ENCODE peak calls at places on chromosomes 13 and 19, in ten cellular contexts. One of them, this sample, is unnamed.

GRCh38 chr19:44401108-44401786 is at the start of gene ZNF285:
- DNase-seq in IMR-90: peak; percentile 95
- DNase-seq in ovary: peak; percentile 92
- DNase-seq in heart left ventricle: peak; percentile 95
- DNase-seq in adrenal gland: peak; percentile 96
- DNase-seq in brain microvascular endothelial cell: peak; percentile 92
- DNase-seq in thyroid gland: peak; percentile 96
- DNase-seq in tibial nerve: peak; percentile 80
- DNase-seq in PC-3: peak; percentile 48
- DNase-seq in left ventricle myocardium inferior: peak; percentile 96
- DNase-seq in this sample: peak; percentile 71

GRCh38 chr19:18023596-18024212 is 15.7 kb downstream of the ARRDC2 start:
- DNase-seq in adrenal gland: peak; percentile 80
- DNase-seq in tibial nerve: peak; percentile 96
- DNase-seq in heart left ventricle: peak; percentile 95
- DNase-seq in ovary: no peak
- DNase-seq in IMR-90: no peak
- DNase-seq in brain microvascular endothelial cell: peak; percentile 87
- DNase-seq in left ventricle myocardium inferior: peak; percentile 92
- DNase-seq in thyroid gland: peak; percentile 60
- DNase-seq in PC-3: no peak
- DNase-seq in this sample: peak; percentile 93

GRCh38 chr19:10431943-10432735 is 11.8 kb downstream of the PDE4A start:
- DNase-seq in PC-3: peak; percentile 42
- DNase-seq in tibial nerve: peak; percentile 51
- DNase-seq in ovary: no peak
- DNase-seq in brain microvascular endothelial cell: no peak
- DNase-seq in IMR-90: no peak
- DNase-seq in thyroid gland: peak; percentile 69
- DNase-seq in heart left ventricle: peak; percentile 68
- DNase-seq in left ventricle myocardium inferior: peak; percentile 80
- DNase-seq in adrenal gland: peak; percentile 65
- DNase-seq in this sample: peak; percentile 64

GRCh38 chr13:85132986-85133385 is 666.2 kb downstream of the SLITRK6 start:
- DNase-seq in tibial nerve: no peak
- DNase-seq in brain microvascular endothelial cell: no peak
- DNase-seq in left ventricle myocardium inferior: no peak
- DNase-seq in heart left ventricle: no peak
- DNase-seq in PC-3: no peak
- DNase-seq in IMR-90: no peak
- DNase-seq in adrenal gland: no peak
- DNase-seq in ovary: no peak
- DNase-seq in thyroid gland: peak; percentile 74
- DNase-seq in this sample: no peak

GRCh38 chr19:51784922-51785690 is 9.9 kb upstream of the FPR3 start:
- DNase-seq in heart left ventricle: peak; percentile 62
- DNase-seq in brain microvascular endothelial cell: peak; percentile 32
- DNase-seq in tibial nerve: peak; percentile 58
- DNase-seq in adrenal gland: peak; percentile 76
- DNase-seq in IMR-90: no peak
- DNase-seq in thyroid gland: peak; percentile 14
- DNase-seq in left ventricle myocardium inferior: peak; percentile 63
- DNase-seq in ovary: no peak
- DNase-seq in PC-3: peak; percentile 85
- DNase-seq in this sample: no peak

GRCh38 chr19:14385492-14385891 is 4.2 kb downstream of the ADGRE5 start:
- DNase-seq in left ventricle myocardium inferior: no peak
- DNase-seq in thyroid gland: no peak
- DNase-seq in heart left ventricle: no peak
- DNase-seq in adrenal gland: no peak
- DNase-seq in PC-3: no peak
- DNase-seq in tibial nerve: no peak
- DNase-seq in brain microvascular endothelial cell: no peak
- DNase-seq in IMR-90: no peak
- DNase-seq in ovary: no peak
- DNase-seq in this sample: no peak

GRCh38 chr19:12766051-12766521 is 9.3 kb downstream of the HOOK2 start:
- DNase-seq in thyroid gland: peak; percentile 62
- DNase-seq in tibial nerve: peak; percentile 65
- DNase-seq in heart left ventricle: peak; percentile 88
- DNase-seq in PC-3: peak; percentile 79
- DNase-seq in IMR-90: peak; percentile 73
- DNase-seq in left ventricle myocardium inferior: peak; percentile 90
- DNase-seq in brain microvascular endothelial cell: peak; percentile 72
- DNase-seq in adrenal gland: peak; percentile 86
- DNase-seq in ovary: peak; percentile 69
- DNase-seq in this sample: peak; percentile 72

GRCh38 chr13:56515441-56515840 is 625.3 kb upstream of the PRR20A start:
- DNase-seq in heart left ventricle: no peak
- DNase-seq in brain microvascular endothelial cell: no peak
- DNase-seq in tibial nerve: no peak
- DNase-seq in adrenal gland: no peak
- DNase-seq in left ventricle myocardium inferior: no peak
- DNase-seq in ovary: no peak
- DNase-seq in PC-3: no peak
- DNase-seq in IMR-90: no peak
- DNase-seq in thyroid gland: no peak
- DNase-seq in this sample: no peak

DNA sequence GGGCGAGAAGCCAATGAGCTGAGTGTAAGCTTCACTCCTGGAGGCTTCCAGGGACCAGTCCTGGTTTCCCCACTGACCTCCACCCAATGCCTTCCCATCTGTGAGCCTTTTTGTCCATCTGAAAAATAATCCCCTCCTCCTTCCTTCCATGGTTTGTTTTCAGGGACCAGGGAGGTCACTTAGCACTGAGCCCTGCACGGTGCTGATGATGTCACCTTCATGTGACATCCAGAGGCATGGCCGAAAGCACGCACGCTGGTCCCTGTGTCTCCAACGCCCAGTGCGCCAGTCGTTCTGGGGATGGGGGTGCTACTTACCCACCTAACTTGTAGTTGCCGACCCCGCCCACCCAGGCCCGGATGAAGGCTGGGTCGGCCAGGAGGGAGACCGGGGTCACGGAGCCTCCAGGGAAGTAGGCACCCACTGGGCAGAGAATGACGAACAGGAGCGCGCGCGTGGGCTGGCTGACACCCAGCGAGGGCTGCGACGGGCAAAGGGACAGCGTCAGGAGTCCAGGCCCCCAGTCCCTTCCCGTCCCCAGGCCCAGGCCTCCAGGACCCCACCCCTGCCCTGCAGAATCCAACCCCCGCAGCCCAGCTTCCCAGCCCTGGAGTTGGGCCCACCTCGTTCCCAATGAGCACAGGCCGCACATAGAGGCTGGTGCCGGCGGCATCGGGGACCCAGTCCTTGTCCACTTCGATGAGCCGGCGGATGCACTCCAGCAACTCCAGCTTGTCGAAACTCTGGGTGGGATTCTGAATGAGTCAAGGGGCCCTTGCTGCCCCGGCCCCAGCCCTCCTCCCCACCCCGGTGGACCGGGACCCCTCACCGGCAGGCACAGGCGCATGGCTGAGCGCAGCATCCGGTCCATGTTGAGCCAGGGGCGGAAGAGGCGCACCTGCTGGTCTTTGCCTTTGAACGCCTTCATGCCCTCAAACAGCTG is 11.2 kb downstream of the BCAT2 start:
- DNase-seq in IMR-90: no peak
- DNase-seq in tibial nerve: no peak
- DNase-seq in heart left ventricle: no peak
- DNase-seq in brain microvascular endothelial cell: no peak
- DNase-seq in adrenal gland: no peak
- DNase-seq in ovary: no peak
- DNase-seq in PC-3: no peak
- DNase-seq in left ventricle myocardium inferior: no peak
- DNase-seq in thyroid gland: no peak
- DNase-seq in this sample: no peak
- H3K27ac ChIP-seq in IMR-90: no peak overlapping the region
- H3K27ac ChIP-seq in tibial nerve: no peak overlapping the region
- H3K27ac ChIP-seq in heart left ventricle: no peak overlapping the region
- H3K27ac ChIP-seq in brain microvascular endothelial cell: no peak overlapping the region
- H3K27ac ChIP-seq in adrenal gland: no peak overlapping the region
- H3K27ac ChIP-seq in ovary: no peak overlapping the region
- H3K27ac ChIP-seq in PC-3: no peak overlapping the region
- H3K27ac ChIP-seq in left ventricle myocardium inferior: no peak overlapping the region
- H3K27ac ChIP-seq in thyroid gland: no peak overlapping the region
- H3K27ac ChIP-seq in this sample: no peak overlapping the region

DNA sequence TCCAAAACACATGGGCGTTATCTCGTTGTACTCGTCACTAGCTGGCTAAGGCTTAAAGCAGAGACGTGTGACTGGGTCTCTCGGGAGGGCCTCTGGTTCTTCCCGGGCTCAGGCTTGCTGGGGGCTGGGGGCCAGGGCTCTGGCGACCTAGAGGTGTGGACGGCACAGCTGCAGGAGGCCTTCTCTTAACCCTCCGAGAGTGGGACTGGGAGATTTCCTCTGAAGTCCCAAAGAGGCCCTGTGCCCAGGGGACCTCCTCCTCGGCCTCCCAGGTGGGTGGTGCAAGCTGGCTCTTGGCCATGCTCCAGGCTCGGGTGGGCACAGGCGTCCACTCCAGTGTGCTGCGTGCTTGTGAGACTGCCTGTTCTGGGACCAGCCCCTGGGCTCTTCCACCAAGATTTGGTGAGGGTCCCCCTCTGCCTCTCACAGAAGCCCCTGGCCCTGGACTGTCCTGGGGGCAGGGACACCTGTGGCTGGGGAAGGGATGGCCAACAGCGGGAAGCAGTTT is 2.2 kb downstream of the CAPS start:
- DNase-seq in PC-3: no peak
- DNase-seq in thyroid gland: no peak
- DNase-seq in heart left ventricle: no peak
- DNase-seq in left ventricle myocardium inferior: no peak
- DNase-seq in IMR-90: no peak
- DNase-seq in ovary: no peak
- DNase-seq in tibial nerve: no peak
- DNase-seq in adrenal gland: no peak
- DNase-seq in brain microvascular endothelial cell: no peak
- DNase-seq in this sample: no peak
- H3K36me3 ChIP-seq in PC-3: peaks cover 24% of the 10 kb centered on the region
- H3K36me3 ChIP-seq in thyroid gland: peaks cover 47% of the 10 kb centered on the region
- H3K36me3 ChIP-seq in heart left ventricle: peaks cover 55% of the 10 kb centered on the region
- H3K36me3 ChIP-seq in left ventricle myocardium inferior: peaks cover 60% of the 10 kb centered on the region
- H3K36me3 ChIP-seq in IMR-90: peaks cover 61% of the 10 kb centered on the region
- H3K36me3 ChIP-seq in ovary: no peaks in the 10 kb centered on the region
- H3K36me3 ChIP-seq in tibial nerve: no peaks in the 10 kb centered on the region
- H3K36me3 ChIP-seq in adrenal gland: no peaks in the 10 kb centered on the region
- H3K36me3 ChIP-seq in brain microvascular endothelial cell: peaks cover 37% of the 10 kb centered on the region
- H3K36me3 ChIP-seq in this sample: peaks cover 35% of the 10 kb centered on the region

GRCh38 chr19:33394006-33394722 is 20.7 kb downstream of the CEBPG start:
- DNase-seq in PC-3: peak; percentile 14
- DNase-seq in ovary: no peak
- DNase-seq in left ventricle myocardium inferior: peak; percentile 57
- DNase-seq in thyroid gland: no peak
- DNase-seq in tibial nerve: peak; percentile 65
- DNase-seq in heart left ventricle: no peak
- DNase-seq in brain microvascular endothelial cell: peak; percentile 53
- DNase-seq in IMR-90: peak; percentile 69
- DNase-seq in adrenal gland: no peak
- DNase-seq in this sample: no peak

GRCh38 chr19:33391631-33392249 is 18.2 kb downstream of the CEBPG start:
- DNase-seq in brain microvascular endothelial cell: no peak
- DNase-seq in left ventricle myocardium inferior: no peak
- DNase-seq in IMR-90: no peak
- DNase-seq in heart left ventricle: no peak
- DNase-seq in PC-3: no peak
- DNase-seq in ovary: peak; percentile 5
- DNase-seq in thyroid gland: no peak
- DNase-seq in tibial nerve: no peak
- DNase-seq in adrenal gland: no peak
- DNase-seq in this sample: no peak

GRCh38 chr19:33392341-33393285 is 19.1 kb downstream of the CEBPG start:
- DNase-seq in IMR-90: no peak
- DNase-seq in ovary: peak; percentile 47
- DNase-seq in adrenal gland: peak; percentile 68
- DNase-seq in thyroid gland: peak; percentile 82
- DNase-seq in left ventricle myocardium inferior: peak; percentile 25
- DNase-seq in PC-3: no peak
- DNase-seq in heart left ventricle: no peak
- DNase-seq in tibial nerve: no peak
- DNase-seq in brain microvascular endothelial cell: no peak
- DNase-seq in this sample: no peak

GRCh38 chr19:33394723-33395560 is 21.4 kb downstream of the CEBPG start:
- DNase-seq in IMR-90: no peak
- DNase-seq in brain microvascular endothelial cell: no peak
- DNase-seq in adrenal gland: no peak
- DNase-seq in thyroid gland: no peak
- DNase-seq in PC-3: no peak
- DNase-seq in tibial nerve: no peak
- DNase-seq in heart left ventricle: no peak
- DNase-seq in ovary: no peak
- DNase-seq in left ventricle myocardium inferior: peak; percentile 13
- DNase-seq in this sample: no peak

DNA sequence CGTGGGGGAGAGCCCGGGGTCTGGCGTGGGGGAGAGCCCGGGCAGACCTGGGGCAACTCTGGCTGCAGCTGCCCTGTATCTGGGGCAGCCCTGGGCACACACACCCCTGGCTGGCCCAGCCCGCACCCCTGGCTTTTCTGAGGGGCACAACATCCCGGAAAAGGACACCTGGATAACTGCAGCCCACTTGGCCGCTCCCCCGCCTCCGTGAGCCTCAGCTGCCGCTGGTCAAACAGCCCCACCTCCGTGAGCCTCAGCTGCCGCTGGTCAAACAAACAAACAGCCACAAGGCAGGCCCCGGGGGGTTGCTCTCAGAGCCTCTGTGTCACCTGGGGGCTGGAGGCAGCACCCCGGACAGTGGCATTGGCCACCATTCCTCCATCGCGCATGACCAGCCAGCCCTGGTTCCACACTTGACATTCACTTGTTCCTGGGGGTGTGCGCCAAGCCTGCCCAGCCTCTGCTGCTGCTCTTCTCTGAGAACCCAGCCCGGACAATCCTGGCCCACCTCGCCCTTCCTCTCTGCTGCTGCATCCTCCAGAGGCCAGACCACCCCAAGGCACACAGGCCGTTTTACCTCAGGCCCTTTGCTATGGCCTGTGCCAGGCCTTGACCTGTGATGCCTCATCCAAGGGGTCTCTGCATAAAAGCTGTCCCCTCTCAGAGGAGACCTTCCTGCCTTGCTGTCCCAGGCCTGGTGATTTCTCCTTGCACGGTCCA is 19.9 kb downstream of the CEBPG start:
- DNase-seq in ovary: peak; percentile 6
- DNase-seq in IMR-90: no peak
- DNase-seq in thyroid gland: peak; percentile 79
- DNase-seq in PC-3: no peak
- DNase-seq in left ventricle myocardium inferior: peak; percentile 16
- DNase-seq in heart left ventricle: no peak
- DNase-seq in tibial nerve: no peak
- DNase-seq in brain microvascular endothelial cell: no peak
- DNase-seq in adrenal gland: no peak
- DNase-seq in this sample: no peak
- TF ChIP-seq CTCF in ovary: no peak
- TF ChIP-seq CTCF in IMR-90: no peak
- TF ChIP-seq CTCF in thyroid gland: no peak
- TF ChIP-seq CTCF in PC-3: no peak
- TF ChIP-seq CTCF in left ventricle myocardium inferior: no peak
- TF ChIP-seq CTCF in heart left ventricle: no peak
- TF ChIP-seq CTCF in tibial nerve: no peak
- TF ChIP-seq CTCF in brain microvascular endothelial cell: no peak
- TF ChIP-seq CTCF in adrenal gland: no peak
- TF ChIP-seq CTCF in this sample: no peak

DNA sequence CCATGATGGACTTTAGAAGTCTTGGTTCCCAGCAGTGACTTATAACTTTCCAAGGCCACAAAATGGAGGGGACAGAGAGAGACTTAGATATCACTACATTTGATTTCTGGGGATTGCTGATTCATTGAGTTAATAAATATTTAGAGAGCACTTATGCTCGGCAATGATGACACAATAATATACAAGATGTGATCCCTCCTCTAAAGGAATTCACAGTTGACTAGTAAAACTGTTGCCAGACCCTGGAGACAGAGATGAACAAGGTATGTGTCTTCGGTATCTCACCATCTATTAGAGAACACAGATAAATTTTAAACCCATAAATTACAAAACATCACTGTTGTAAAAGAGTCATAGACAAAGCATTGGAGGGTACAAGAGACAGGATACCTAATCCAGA is 437.5 kb downstream of the FOXO1 start:
- DNase-seq in tibial nerve: no peak
- DNase-seq in thyroid gland: no peak
- DNase-seq in heart left ventricle: no peak
- DNase-seq in IMR-90: no peak
- DNase-seq in ovary: no peak
- DNase-seq in left ventricle myocardium inferior: no peak
- DNase-seq in adrenal gland: no peak
- DNase-seq in brain microvascular endothelial cell: no peak
- DNase-seq in PC-3: no peak
- DNase-seq in this sample: no peak
- H3K27ac ChIP-seq in tibial nerve: no peak overlapping the region
- H3K27ac ChIP-seq in thyroid gland: no peak overlapping the region
- H3K27ac ChIP-seq in heart left ventricle: no peak overlapping the region
- H3K27ac ChIP-seq in IMR-90: no peak overlapping the region
- H3K27ac ChIP-seq in ovary: no peak overlapping the region
- H3K27ac ChIP-seq in left ventricle myocardium inferior: peak overlapping the region; percentile 32
- H3K27ac ChIP-seq in adrenal gland: no peak overlapping the region
- H3K27ac ChIP-seq in brain microvascular endothelial cell: no peak overlapping the region
- H3K27ac ChIP-seq in PC-3: no peak overlapping the region
- H3K27ac ChIP-seq in this sample: no peak overlapping the region